ENCODE peak calls at places on chromosomes 1 and 21, in ten cellular contexts. G is upper lobe of right lung; F is foreskin fibroblast; X is cardiac fibroblast; E is cardiac muscle cell; L is breast epithelium; D is effector memory CD4-positive, alpha-beta T cell; J is transverse colon; C is sigmoid colon; K is dorsolateral prefrontal cortex. T is an unnamed sample.

GRCh38 chr1:65581120-65581519 is 160.7 kb downstream of the LEPR start:
- DNase-seq in G (no peak), F (peak), X (peak), E (no peak), L (no peak), D (no peak), J (no peak), C (no peak), K (no peak), T (peak)

GRCh38 chr1:19436716-19437476 is 48.4 kb downstream of the CAPZB start:
- DNase-seq in G (peak), F (peak), X (peak), E (no peak), L (peak), D (no peak), J (peak), C (peak), K (peak), T (peak)

GRCh38 chr1:206897175-206897574 is at the start of gene IL24:
- DNase-seq in G (no peak), F (no peak), X (peak), E (no peak), L (no peak), D (no peak), J (no peak), C (no peak), K (no peak), T (peak)

GRCh38 chr1:211305044-211305443 is 21.6 kb upstream of the TRAF5 start:
- DNase-seq in G (no peak), F (peak), X (no peak), E (no peak), L (no peak), D (no peak), J (no peak), C (no peak), K (no peak), T (no peak)

GRCh38 chr1:63975447-63975846 is 201.6 kb downstream of the ROR1 start:
- DNase-seq in G (no peak), F (no peak), X (no peak), E (no peak), L (no peak), D (no peak), J (no peak), C (no peak), K (no peak), T (no peak)

GRCh38 chr1:99648107-99648506 is 2.2 kb downstream of the PALMD start:
- DNase-seq in G (peak), F (no peak), X (peak), E (no peak), L (no peak), D (no peak), J (no peak), C (no peak), K (no peak), T (peak)

GRCh38 chr1:198483645-198484044 is 56.8 kb downstream of the ATP6V1G3 start:
- DNase-seq in G (no peak), F (no peak), X (no peak), E (no peak), L (no peak), D (no peak), J (no peak), C (no peak), K (no peak), T (no peak)

GRCh38 chr1:86018311-86018923 is 138.2 kb downstream of the COL24A1 start:
- DNase-seq in G (no peak), F (peak), X (peak), E (peak), L (no peak), D (no peak), J (no peak), C (no peak), K (no peak), T (peak)

GRCh38 chr1:74952786-74953185 is 181.4 kb upstream of the LHX8 start:
- DNase-seq in G (no peak), F (no peak), X (no peak), E (no peak), L (no peak), D (no peak), J (no peak), C (no peak), K (no peak), T (no peak)

GRCh38 chr1:246923900-246924299 is 7.8 kb downstream of the AHCTF1 start:
- DNase-seq in G (no peak), F (no peak), X (no peak), E (no peak), L (no peak), D (no peak), J (no peak), C (no peak), K (no peak), T (no peak)

GRCh38 chr21:43885721-43886120 is 20.7 kb downstream of the AGPAT3 start:
- DNase-seq in G (no peak), F (no peak), X (no peak), E (no peak), L (no peak), D (no peak), J (no peak), C (peak), K (no peak), T (no peak)

GRCh38 chr1:225849905-225850304 is 32.3 kb downstream of the TMEM63A start:
- DNase-seq in G (no peak), F (no peak), X (peak), E (no peak), L (no peak), D (no peak), J (peak), C (no peak), K (peak), T (no peak)

GRCh38 chr1:248837794-248838356 is at the start of gene ZNF672:
- DNase-seq in G (peak), F (peak), X (peak), E (peak), L (peak), D (peak), J (peak), C (peak), K (peak), T (peak)

GRCh38 chr1:238187575-238187949 is 296.8 kb upstream of the ZP4 start:
- DNase-seq in G (no peak), F (no peak), X (no peak), E (no peak), L (no peak), D (no peak), J (no peak), C (no peak), K (no peak), T (no peak)

GRCh38 chr1:51570063-51570720 is 46.7 kb upstream of the OSBPL9 start:
- DNase-seq in G (no peak), F (no peak), X (no peak), E (no peak), L (no peak), D (no peak), J (no peak), C (no peak), K (no peak), T (no peak)

GRCh38 chr1:172269644-172270043 is 150.8 kb upstream of the C1orf105 start:
- DNase-seq in G (no peak), F (peak), X (peak), E (peak), L (no peak), D (no peak), J (no peak), C (no peak), K (no peak), T (peak)

GRCh38 chr1:161044535-161044907 is 1.3 kb downstream of the USF1 start:
- DNase-seq in G (no peak), F (no peak), X (peak), E (no peak), L (no peak), D (no peak), J (no peak), C (no peak), K (no peak), T (peak)

GRCh38 chr1:156801409-156802121 is 15.1 kb downstream of the SH2D2A start:
- DNase-seq in G (no peak), F (peak), X (peak), E (peak), L (no peak), D (no peak), J (no peak), C (no peak), K (no peak), T (peak)

GRCh38 chr21:44996096-44996495 is 56.3 kb downstream of the SLX9 start:
- DNase-seq in G (no peak), F (no peak), X (no peak), E (no peak), L (no peak), D (no peak), J (no peak), C (peak), K (no peak), T (no peak)

GRCh38 chr1:209607795-209608178 is 24.3 kb downstream of the CAMK1G start:
- DNase-seq in G (no peak), F (no peak), X (no peak), E (no peak), L (no peak), D (no peak), J (no peak), C (no peak), K (no peak), T (no peak)

GRCh38 chr1:203593723-203594122 is 32.9 kb upstream of the ATP2B4 start:
- DNase-seq in G (no peak), F (no peak), X (no peak), E (no peak), L (no peak), D (peak), J (peak), C (peak), K (no peak), T (peak)

GRCh38 chr1:98467584-98467983 is 193.9 kb upstream of the SNX7 start:
- DNase-seq in G (no peak), F (no peak), X (peak), E (no peak), L (no peak), D (no peak), J (no peak), C (no peak), K (no peak), T (peak)

GRCh38 chr1:209607102-209607794 is 23.7 kb downstream of the CAMK1G start:
- DNase-seq in G (peak), F (no peak), X (no peak), E (no peak), L (no peak), D (no peak), J (no peak), C (no peak), K (no peak), T (no peak)

GRCh38 chr1:19374402-19374801 is 62.3 kb downstream of the SLC66A1 start:
- DNase-seq in G (no peak), F (no peak), X (no peak), E (no peak), L (no peak), D (no peak), J (no peak), C (no peak), K (no peak), T (no peak)

GRCh38 chr1:232274236-232274855 is 355.6 kb downstream of the SIPA1L2 start:
- DNase-seq in G (no peak), F (no peak), X (peak), E (no peak), L (no peak), D (no peak), J (no peak), C (no peak), K (no peak), T (peak)

GRCh38 chr1:11229178-11229577 is 33.2 kb downstream of the MTOR start:
- DNase-seq in G (no peak), F (no peak), X (no peak), E (no peak), L (no peak), D (no peak), J (no peak), C (no peak), K (no peak), T (no peak)

GRCh38 chr1:161427733-161428516 is 60.2 kb upstream of the CFAP126 start:
- DNase-seq in G (no peak), F (peak), X (peak), E (no peak), L (no peak), D (no peak), J (no peak), C (no peak), K (no peak), T (peak)

GRCh38 chr1:15062479-15063099 is 91.0 kb upstream of the TMEM51 start:
- DNase-seq in G (no peak), F (no peak), X (no peak), E (no peak), L (no peak), D (no peak), J (no peak), C (no peak), K (no peak), T (no peak)

GRCh38 chr1:47710075-47711071 is 272.5 kb downstream of the FOXD2 start:
- DNase-seq in G (peak), F (peak), X (peak), E (peak), L (peak), D (peak), J (peak), C (peak), K (peak), T (peak)

GRCh38 chr1:7783178-7783711 is 846 bp upstream of the PER3 start:
- DNase-seq in G (peak), F (peak), X (peak), E (peak), L (peak), D (no peak), J (peak), C (peak), K (peak), T (peak)

GRCh38 chr1:119001181-119002018 is 13.3 kb upstream of the TBX15 start:
- DNase-seq in G (no peak), F (no peak), X (peak), E (no peak), L (no peak), D (no peak), J (no peak), C (peak), K (no peak), T (peak)

GRCh38 chr1:106278706-106279105 is 777.8 kb upstream of the PRMT6 start:
- DNase-seq in G (no peak), F (no peak), X (no peak), E (no peak), L (no peak), D (no peak), J (no peak), C (no peak), K (no peak), T (no peak)

DNA sequence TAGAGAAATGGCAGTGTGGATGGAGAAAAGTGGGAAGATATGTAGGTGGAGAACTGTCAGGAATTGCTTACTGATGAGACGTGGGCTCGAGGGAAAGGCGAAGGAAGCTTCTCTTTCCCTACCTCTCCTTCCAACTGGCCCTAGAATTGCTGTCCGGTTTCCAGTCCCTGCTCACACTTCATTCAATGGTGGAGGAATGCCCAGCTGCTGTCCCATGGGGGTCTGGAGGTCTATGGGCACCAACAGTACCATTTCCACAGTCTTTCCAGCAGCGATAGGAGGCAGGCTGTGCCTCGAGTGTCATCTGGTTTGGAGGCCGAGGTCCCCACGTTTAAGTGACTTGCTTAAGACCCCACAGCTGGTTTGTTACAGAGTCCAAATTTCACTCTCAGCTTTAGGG is 31.5 kb upstream of the CD1D start:
- DNase-seq in G (no peak), F (no peak), X (peak), E (no peak), L (no peak), D (no peak), J (no peak), C (peak), K (no peak), T (no peak)
- H3K4me3 ChIP-seq in G (peak), F (peak), X (peak), E (peak), L (peak), D (peak), J (no peak), C (peak), K (peak), T (peak)

DNA sequence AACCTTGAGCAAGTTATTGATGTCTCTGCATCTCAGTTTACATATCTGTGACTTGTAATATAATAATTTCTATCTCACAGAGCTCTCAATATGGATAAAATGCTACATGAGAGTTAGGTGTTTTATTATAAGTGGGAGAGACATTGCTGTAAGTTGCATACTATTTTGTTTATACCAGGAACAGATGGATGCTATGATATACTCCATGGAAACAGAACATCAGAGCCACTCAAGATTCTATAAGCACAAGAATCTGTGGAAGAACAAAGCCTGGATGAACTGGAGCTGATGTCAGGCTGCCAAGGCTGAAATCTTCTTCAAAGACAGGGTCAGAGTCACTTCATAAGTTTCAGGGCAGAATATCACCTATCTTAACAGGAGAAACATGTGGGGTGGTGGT is 30.2 kb downstream of the DUSP10 start:
- DNase-seq in G (no peak), F (no peak), X (no peak), E (no peak), L (no peak), D (no peak), J (no peak), C (no peak), K (no peak), T (no peak)
- H3K4me3 ChIP-seq in G (no peak), F (no peak), X (no peak), E (no peak), L (no peak), D (no peak), J (no peak), C (no peak), K (no peak), T (no peak)

DNA sequence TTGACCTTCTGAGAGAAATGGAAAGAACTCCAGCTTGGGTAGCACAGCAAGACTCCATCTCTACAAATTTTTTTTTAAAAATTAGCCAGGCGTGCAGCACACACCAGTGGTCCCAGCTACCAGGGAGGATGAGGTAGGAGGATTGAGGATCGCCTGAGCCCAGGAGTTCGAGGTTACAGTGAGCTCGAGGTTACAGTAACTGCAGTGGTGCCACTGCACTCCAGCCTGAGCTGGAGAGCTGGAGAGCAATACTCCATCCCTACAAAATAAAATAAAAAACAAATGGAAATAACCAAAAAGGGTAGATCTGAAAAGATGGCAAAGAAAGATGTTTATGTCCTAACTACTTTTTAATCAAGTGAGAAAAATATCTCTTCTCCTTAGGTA is 14.5 kb downstream of the POGZ start:
- DNase-seq in G (no peak), F (no peak), X (no peak), E (no peak), L (no peak), D (no peak), J (no peak), C (no peak), K (no peak), T (no peak)
- H3K4me3 ChIP-seq in G (no peak), F (no peak), X (no peak), E (no peak), L (no peak), D (no peak), J (no peak), C (no peak), K (no peak), T (no peak)

DNA sequence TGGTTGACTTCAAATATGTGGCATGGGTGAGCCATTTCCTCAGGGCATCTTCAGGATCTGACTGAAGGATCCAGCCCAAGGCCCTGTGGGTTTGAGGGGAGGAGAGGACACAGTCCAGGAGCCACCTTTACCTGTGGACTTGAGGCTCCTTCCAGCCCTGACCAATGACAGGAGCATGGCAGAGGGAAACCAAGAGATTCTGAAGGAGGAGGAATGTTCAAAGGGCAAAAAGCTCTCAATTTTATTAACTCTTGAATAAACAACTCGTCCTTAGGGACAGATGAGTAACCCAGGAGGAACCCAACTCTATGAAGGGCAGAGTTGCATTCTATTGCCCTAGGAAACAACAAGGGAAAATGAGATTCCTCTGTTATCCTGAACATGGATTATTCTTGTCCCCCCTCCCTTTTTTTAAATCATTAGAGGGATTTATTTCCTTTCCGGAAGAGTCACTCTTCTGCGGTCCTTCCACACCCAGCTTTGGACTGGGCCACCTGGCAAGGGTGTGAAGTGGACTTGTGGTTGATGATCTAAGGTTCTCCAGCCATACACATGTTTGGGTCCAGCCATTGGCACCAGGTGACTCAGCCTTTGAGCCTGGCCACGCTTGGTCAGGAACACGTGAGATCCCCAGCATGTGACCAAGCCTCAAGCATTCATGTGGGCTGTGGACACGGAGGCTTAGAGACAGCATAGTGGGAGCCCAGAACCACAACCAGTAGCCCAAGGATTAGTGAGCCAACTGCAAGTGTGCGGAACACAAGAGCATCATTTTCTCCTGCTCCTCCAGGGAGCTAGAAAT is 49.8 kb downstream of the NENF start:
- DNase-seq in G (peak), F (no peak), X (peak), E (no peak), L (no peak), D (no peak), J (peak), C (no peak), K (no peak), T (no peak)
- H3K4me3 ChIP-seq in G (no peak), F (no peak), X (no peak), E (no peak), L (no peak), D (no peak), J (no peak), C (no peak), K (no peak), T (no peak)

GRCh38 chr1:27435566-27436203 is 43.3 kb downstream of the GPR3 start:
- DNase-seq in G (no peak), F (no peak), X (no peak), E (no peak), L (no peak), D (no peak), J (no peak), C (no peak), K (no peak), T (no peak)

GRCh38 chr1:27436204-27437159 is 44.1 kb downstream of the GPR3 start:
- DNase-seq in G (no peak), F (peak), X (peak), E (no peak), L (no peak), D (peak), J (peak), C (no peak), K (no peak), T (peak)

GRCh38 chr1:27444632-27445031 is 45.3 kb downstream of the WASF2 start:
- DNase-seq in G (no peak), F (no peak), X (no peak), E (no peak), L (no peak), D (no peak), J (no peak), C (no peak), K (no peak), T (no peak)

GRCh38 chr1:27439150-27439549 is 46.7 kb downstream of the GPR3 start:
- DNase-seq in G (no peak), F (no peak), X (no peak), E (no peak), L (no peak), D (no peak), J (no peak), C (no peak), K (no peak), T (no peak)

DNA sequence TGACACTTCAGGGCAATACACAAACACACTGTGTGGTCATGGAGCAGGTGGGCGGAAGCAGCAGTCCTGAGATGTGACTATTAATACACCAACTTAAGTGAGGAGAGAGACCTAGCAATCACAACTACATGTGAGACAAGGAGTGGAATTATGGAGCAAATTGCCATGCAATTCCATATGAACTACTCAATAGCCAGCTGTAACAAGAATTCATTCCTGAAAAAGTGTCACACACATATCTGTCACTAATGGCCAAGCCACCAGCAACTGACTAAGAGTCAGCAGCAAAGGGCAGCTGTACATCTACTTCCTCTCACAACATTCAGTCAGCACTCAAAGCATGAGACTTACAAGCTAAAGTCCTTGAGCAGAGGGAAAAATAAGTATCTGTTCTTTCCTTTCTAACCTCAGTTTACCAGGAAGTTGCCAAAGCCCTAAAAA is 46.2 kb downstream of the GPR3 start:
- DNase-seq in G (no peak), F (no peak), X (no peak), E (no peak), L (no peak), D (no peak), J (no peak), C (no peak), K (no peak), T (no peak)
- H3K4me3 ChIP-seq in G (no peak), F (no peak), X (no peak), E (no peak), L (no peak), D (no peak), J (no peak), C (no peak), K (no peak), T (no peak)

T was measured in fibroblast of pulmonary artery.